ENCODE peak calls at places on chromosomes 13 and 19, in four cellular contexts. H is H1, M is left ventricle myocardium inferior, J is GM23338. F is an unnamed sample.

GRCh38 chr13:49300716-49301589 is 53.2 kb downstream of the CDADC1 start:
- DNase-seq in J (peak; percentile 87), M (no peak), H (no peak), F (peak; percentile 81)

GRCh38 chr13:100240109-100240779 is 151.4 kb downstream of the PCCA start:
- DNase-seq in M (no peak), H (no peak), J (no peak), F (no peak)

GRCh38 chr19:49880162-49880869 is 2.8 kb downstream of the TBC1D17 start:
- DNase-seq in M (no peak), H (no peak), J (no peak), F (no peak)

GRCh38 chr13:46736568-46736967 is 60.4 kb downstream of the ESD start:
- DNase-seq in H (no peak), M (no peak), J (no peak), F (no peak)

GRCh38 chr13:99687728-99688397 is 186.6 kb downstream of the TM9SF2 start:
- DNase-seq in J (peak; percentile 92), M (no peak), H (peak; percentile 85), F (no peak)

GRCh38 chr19:1094655-1094977 is 559 bp downstream of the POLR2E start:
- DNase-seq in M (no peak), H (no peak), J (no peak), F (no peak)

GRCh38 chr13:52348081-52348480 is 57.9 kb downstream of the THSD1 start:
- DNase-seq in M (no peak), H (no peak), J (no peak), F (peak; percentile 85)

GRCh38 chr13:100584901-100585300 is 3.7 kb downstream of the GGACT start:
- DNase-seq in M (no peak), J (peak; percentile 16), H (no peak), F (no peak)

GRCh38 chr19:4379383-4380253 is 20.7 kb downstream of the SH3GL1 start:
- DNase-seq in H (no peak), M (no peak), J (no peak), F (no peak)

GRCh38 chr13:40812724-40813445 is 23.5 kb downstream of the SLC25A15 start:
- DNase-seq in M (no peak), J (no peak), H (no peak), F (peak; percentile 46)

GRCh38 chr13:73825143-73825542 is 309.1 kb downstream of the KLF12 start:
- DNase-seq in J (no peak), H (no peak), M (no peak), F (no peak)

DNA sequence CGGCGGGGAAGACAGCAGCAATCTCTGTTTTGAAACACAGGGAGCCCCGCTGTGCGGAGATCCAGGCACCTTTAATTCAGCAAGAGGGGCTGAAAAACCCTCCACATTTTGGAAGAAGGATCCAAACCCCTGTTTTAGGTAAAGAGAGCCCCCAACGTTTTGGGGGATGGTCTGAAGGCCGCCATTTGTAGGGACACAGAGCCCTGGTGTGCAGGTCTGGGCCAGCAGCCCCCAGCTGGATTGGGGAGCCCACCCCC is 3.5 kb upstream of the HOOK2 start:
- DNase-seq in M (no peak), H (no peak), J (peak; percentile 54), F (no peak)
- H3K4me3 ChIP-seq in M (peak overlapping the region; percentile 77), H (peak overlapping the region; percentile 54), J (peak overlapping the region; percentile 83), F (peak overlapping the region; percentile 58)

DNA sequence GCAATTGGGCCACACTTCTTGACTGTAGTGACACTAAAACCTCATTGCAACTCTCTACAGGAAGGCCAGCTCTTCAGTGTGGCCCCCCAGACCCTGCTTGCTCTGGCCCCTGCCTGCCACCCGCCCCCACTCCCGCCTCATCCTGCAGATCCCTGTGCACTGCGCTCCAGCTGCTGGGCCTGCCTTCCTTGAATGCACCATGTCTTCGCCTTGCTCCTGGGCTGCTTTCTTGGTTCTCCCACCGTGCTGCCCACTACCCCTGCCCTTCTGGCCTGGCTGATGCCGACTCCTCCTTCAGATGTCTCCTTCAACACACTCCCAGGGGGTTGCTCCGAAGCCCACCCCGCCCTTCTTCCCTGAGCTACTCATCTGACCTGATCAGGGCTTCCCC is 98.2 kb downstream of the SIPA1L3 start:
- DNase-seq in M (no peak), H (no peak), J (no peak), F (no peak)
- TF ChIP-seq CTCF in M (no peak), H (no peak), J (no peak), F (no peak)

GRCh38 chr19:51091126-51091525 is 8.4 kb upstream of the KLK14 start:
- DNase-seq in M (no peak), H (no peak), J (no peak), F (no peak)
- H3K4me3 ChIP-seq in M (no peak overlapping the region), H (no peak overlapping the region), J (no peak overlapping the region), F (no peak overlapping the region)

GRCh38 chr19:6803036-6803404 is 30.5 kb downstream of the VAV1 start:
- DNase-seq in H (no peak), J (peak; percentile 3), M (no peak), F (no peak)

GRCh38 chr19:6801397-6802086 is 29.0 kb downstream of the VAV1 start:
- DNase-seq in M (peak; percentile 69), J (peak; percentile 77), H (no peak), F (no peak)

GRCh38 chr19:6800991-6801396 is 28.5 kb downstream of the VAV1 start:
- DNase-seq in H (no peak), J (no peak), M (no peak), F (peak; percentile 2)

GRCh38 chr19:6806488-6806887 is 34.0 kb downstream of the VAV1 start:
- DNase-seq in H (no peak), M (no peak), J (peak; percentile 51), F (no peak)

DNA sequence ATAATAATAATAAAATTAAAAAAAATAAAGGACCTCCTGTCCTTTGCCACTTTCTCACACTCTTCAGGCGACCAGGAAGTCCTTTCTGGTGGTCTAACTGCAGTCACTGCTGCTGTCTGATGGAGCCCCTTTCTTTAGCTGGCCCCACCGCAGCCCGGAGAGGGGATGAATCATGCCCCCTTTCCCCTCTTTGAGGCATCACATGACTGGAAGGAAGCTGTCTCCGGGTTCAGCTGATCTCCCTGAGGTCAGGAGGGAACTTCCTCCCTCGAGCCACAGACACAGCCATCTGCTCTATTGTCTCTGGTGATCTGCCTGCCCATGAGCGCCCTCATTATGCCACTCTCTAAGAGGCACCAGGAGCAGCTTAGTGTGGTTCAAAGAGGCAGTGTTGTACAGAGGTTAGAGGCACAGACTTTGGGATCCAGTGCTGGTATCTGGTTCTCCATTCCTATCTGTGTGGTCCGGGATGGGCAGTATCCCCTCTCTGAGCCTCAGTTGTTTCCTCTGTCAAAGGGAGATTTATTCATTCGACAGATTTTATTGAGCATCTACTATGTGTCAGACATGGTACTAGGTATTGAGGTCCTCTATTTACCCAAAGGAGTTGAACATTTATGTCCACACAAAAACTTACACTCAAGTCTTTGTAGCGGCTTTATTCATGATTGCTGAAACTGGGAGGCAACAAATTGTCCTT is 30.0 kb downstream of the VAV1 start:
- DNase-seq in H (no peak), J (peak; percentile 32), M (peak; percentile 30), F (no peak)
- TF ChIP-seq CTCF in H (no peak), J (no peak), M (no peak), F (no peak)